ENCODE peak calls at places on chromosomes 16 and 17, in seven cellular contexts. One of them, this sample, is unnamed.
A peak's percentile ranks its signal among the peaks of the same experiment; 100 is the strongest.

GRCh38 chr16:87390641-87391323 is 1.4 kb upstream of the MAP1LC3B start:
- DNase-seq in Right ventricle myocardium inferior: no peak
- DNase-seq in DMS79 treated with DMSO at 0.1 percent for 48 hours: no peak
- DNase-seq in NCI-H69: no peak
- DNase-seq in psoas muscle: no peak
- DNase-seq in NCI-H460: no peak
- DNase-seq in stimulated activated CD8-positive, alpha-beta memory T cell treated with anti-CD3 and anti-CD28 coated beads, Interleukin-15, amount 100 ng/mL, for 24 hours: no peak
- DNase-seq in this sample: no peak

GRCh38 chr17:8406174-8406573 is 8.5 kb upstream of the RNF222 start:
- DNase-seq in Right ventricle myocardium inferior: no peak
- DNase-seq in DMS79 treated with DMSO at 0.1 percent for 48 hours: no peak
- DNase-seq in NCI-H69: no peak
- DNase-seq in psoas muscle: no peak
- DNase-seq in NCI-H460: no peak
- DNase-seq in stimulated activated CD8-positive, alpha-beta memory T cell treated with anti-CD3 and anti-CD28 coated beads, Interleukin-15, amount 100 ng/mL, for 24 hours: no peak
- DNase-seq in this sample: no peak

GRCh38 chr16:85137323-85138072 is 25.2 kb upstream of the CIBAR2 start:
- DNase-seq in Right ventricle myocardium inferior: peak; percentile 95
- DNase-seq in DMS79 treated with DMSO at 0.1 percent for 48 hours: no peak
- DNase-seq in NCI-H69: no peak
- DNase-seq in psoas muscle: peak; percentile 94
- DNase-seq in NCI-H460: peak; percentile 56
- DNase-seq in stimulated activated CD8-positive, alpha-beta memory T cell treated with anti-CD3 and anti-CD28 coated beads, Interleukin-15, amount 100 ng/mL, for 24 hours: no peak
- DNase-seq in this sample: peak; percentile 98

GRCh38 chr17:64297467-64298088 is 34.5 kb upstream of the TEX2 start:
- DNase-seq in Right ventricle myocardium inferior: no peak
- DNase-seq in DMS79 treated with DMSO at 0.1 percent for 48 hours: no peak
- DNase-seq in NCI-H69: no peak
- DNase-seq in psoas muscle: no peak
- DNase-seq in NCI-H460: no peak
- DNase-seq in stimulated activated CD8-positive, alpha-beta memory T cell treated with anti-CD3 and anti-CD28 coated beads, Interleukin-15, amount 100 ng/mL, for 24 hours: no peak
- DNase-seq in this sample: no peak

GRCh38 chr17:74051348-74051747 is 152.1 kb upstream of the RPL38 start:
- DNase-seq in Right ventricle myocardium inferior: no peak
- DNase-seq in DMS79 treated with DMSO at 0.1 percent for 48 hours: no peak
- DNase-seq in NCI-H69: peak; percentile 56
- DNase-seq in psoas muscle: no peak
- DNase-seq in NCI-H460: no peak
- DNase-seq in stimulated activated CD8-positive, alpha-beta memory T cell treated with anti-CD3 and anti-CD28 coated beads, Interleukin-15, amount 100 ng/mL, for 24 hours: no peak
- DNase-seq in this sample: no peak

GRCh38 chr17:42891539-42892152 is 9.0 kb upstream of the G6PC1 start:
- DNase-seq in Right ventricle myocardium inferior: no peak
- DNase-seq in DMS79 treated with DMSO at 0.1 percent for 48 hours: no peak
- DNase-seq in NCI-H69: peak; percentile 13
- DNase-seq in psoas muscle: peak; percentile 28
- DNase-seq in NCI-H460: no peak
- DNase-seq in stimulated activated CD8-positive, alpha-beta memory T cell treated with anti-CD3 and anti-CD28 coated beads, Interleukin-15, amount 100 ng/mL, for 24 hours: no peak
- DNase-seq in this sample: peak; percentile 88

GRCh38 chr17:1108810-1109605 is 70.8 kb downstream of the ABR start:
- DNase-seq in Right ventricle myocardium inferior: peak; percentile 91
- DNase-seq in DMS79 treated with DMSO at 0.1 percent for 48 hours: no peak
- DNase-seq in NCI-H69: peak; percentile 62
- DNase-seq in psoas muscle: peak; percentile 68
- DNase-seq in NCI-H460: peak; percentile 24
- DNase-seq in stimulated activated CD8-positive, alpha-beta memory T cell treated with anti-CD3 and anti-CD28 coated beads, Interleukin-15, amount 100 ng/mL, for 24 hours: peak; percentile 38
- DNase-seq in this sample: peak; percentile 89

GRCh38 chr17:76078859-76079576 is at the start of gene ZACN:
- DNase-seq in Right ventricle myocardium inferior: no peak
- DNase-seq in DMS79 treated with DMSO at 0.1 percent for 48 hours: peak; percentile 75
- DNase-seq in NCI-H69: peak; percentile 71
- DNase-seq in psoas muscle: no peak
- DNase-seq in NCI-H460: no peak
- DNase-seq in stimulated activated CD8-positive, alpha-beta memory T cell treated with anti-CD3 and anti-CD28 coated beads, Interleukin-15, amount 100 ng/mL, for 24 hours: no peak
- DNase-seq in this sample: peak; percentile 71

GRCh38 chr17:78338860-78339259 is 21.0 kb downstream of the SOCS3 start:
- DNase-seq in Right ventricle myocardium inferior: peak; percentile 35
- DNase-seq in DMS79 treated with DMSO at 0.1 percent for 48 hours: no peak
- DNase-seq in NCI-H69: peak; percentile 76
- DNase-seq in psoas muscle: no peak
- DNase-seq in NCI-H460: peak; percentile 97
- DNase-seq in stimulated activated CD8-positive, alpha-beta memory T cell treated with anti-CD3 and anti-CD28 coated beads, Interleukin-15, amount 100 ng/mL, for 24 hours: no peak
- DNase-seq in this sample: no peak

GRCh38 chr17:60091908-60092331 is 13.2 kb upstream of the HEATR6 start:
- DNase-seq in Right ventricle myocardium inferior: no peak
- DNase-seq in DMS79 treated with DMSO at 0.1 percent for 48 hours: no peak
- DNase-seq in NCI-H69: no peak
- DNase-seq in psoas muscle: no peak
- DNase-seq in NCI-H460: no peak
- DNase-seq in stimulated activated CD8-positive, alpha-beta memory T cell treated with anti-CD3 and anti-CD28 coated beads, Interleukin-15, amount 100 ng/mL, for 24 hours: no peak
- DNase-seq in this sample: no peak

GRCh38 chr16:30927789-30928378 is 4.5 kb downstream of the FBXL19 start:
- DNase-seq in Right ventricle myocardium inferior: peak; percentile 72
- DNase-seq in DMS79 treated with DMSO at 0.1 percent for 48 hours: peak; percentile 83
- DNase-seq in NCI-H69: peak; percentile 98
- DNase-seq in psoas muscle: no peak
- DNase-seq in NCI-H460: peak; percentile 49
- DNase-seq in stimulated activated CD8-positive, alpha-beta memory T cell treated with anti-CD3 and anti-CD28 coated beads, Interleukin-15, amount 100 ng/mL, for 24 hours: no peak
- DNase-seq in this sample: peak; percentile 87

GRCh38 chr16:28821874-28822519 is 802 bp upstream of the ATXN2L start:
- DNase-seq in Right ventricle myocardium inferior: no peak
- DNase-seq in DMS79 treated with DMSO at 0.1 percent for 48 hours: peak; percentile 40
- DNase-seq in NCI-H69: peak; percentile 41
- DNase-seq in psoas muscle: no peak
- DNase-seq in NCI-H460: no peak
- DNase-seq in stimulated activated CD8-positive, alpha-beta memory T cell treated with anti-CD3 and anti-CD28 coated beads, Interleukin-15, amount 100 ng/mL, for 24 hours: no peak
- DNase-seq in this sample: no peak

GRCh38 chr16:57041182-57042156 is 50.9 kb upstream of the CPNE2 start:
- DNase-seq in Right ventricle myocardium inferior: no peak
- DNase-seq in DMS79 treated with DMSO at 0.1 percent for 48 hours: no peak
- DNase-seq in NCI-H69: no peak
- DNase-seq in psoas muscle: no peak
- DNase-seq in NCI-H460: no peak
- DNase-seq in stimulated activated CD8-positive, alpha-beta memory T cell treated with anti-CD3 and anti-CD28 coated beads, Interleukin-15, amount 100 ng/mL, for 24 hours: peak; percentile 38
- DNase-seq in this sample: no peak

GRCh38 chr16:86892509-86892908 is 314.2 kb downstream of the FOXL1 start:
- DNase-seq in Right ventricle myocardium inferior: no peak
- DNase-seq in DMS79 treated with DMSO at 0.1 percent for 48 hours: no peak
- DNase-seq in NCI-H69: no peak
- DNase-seq in psoas muscle: no peak
- DNase-seq in NCI-H460: no peak
- DNase-seq in stimulated activated CD8-positive, alpha-beta memory T cell treated with anti-CD3 and anti-CD28 coated beads, Interleukin-15, amount 100 ng/mL, for 24 hours: no peak
- DNase-seq in this sample: no peak

This sample was measured in kidney.